ENCODE peak calls at places on chromosomes 13 and 19, in six cellular contexts. M is activated B cell treated with CpG ODN at 0.5 μM for 24 hours, E is neural crest cell, K is PC-3, N is AG04450, Y is neural progenitor cell. L is an unnamed sample.

GRCh38 chr13:41563501-41564001 is 106.2 kb downstream of the RGCC start:
- DNase-seq in M (no peak), E (no peak), K (peak), N (no peak), Y (no peak), L (no peak)

GRCh38 chr19:21604941-21605548 is 99.6 kb downstream of the ZNF429 start:
- DNase-seq in M (no peak), E (no peak), K (no peak), N (no peak), Y (no peak), L (no peak)

GRCh38 chr13:108728370-108728769 is 99.0 kb downstream of the MYO16 start:
- DNase-seq in M (no peak), E (no peak), K (peak), N (no peak), Y (peak), L (no peak)

GRCh38 chr19:5814847-5815246 is 10.0 kb downstream of the NRTN start:
- DNase-seq in M (no peak), E (no peak), K (no peak), N (no peak), Y (no peak), L (no peak)

GRCh38 chr13:85665286-85665685 is 133.9 kb downstream of the SLITRK6 start:
- DNase-seq in M (no peak), E (no peak), K (peak), N (peak), Y (no peak), L (no peak)

GRCh38 chr19:45800009-45800553 is 7.4 kb upstream of the DMWD start:
- DNase-seq in M (no peak), E (no peak), K (no peak), N (peak), Y (no peak), L (no peak)

GRCh38 chr13:113735194-113735593 is 23.8 kb upstream of the TMEM255B start:
- DNase-seq in M (no peak), E (no peak), K (no peak), N (no peak), Y (no peak), L (no peak)

GRCh38 chr13:113065406-113066141 is 40.0 kb upstream of the F7 start:
- DNase-seq in M (no peak), E (no peak), K (no peak), N (no peak), Y (no peak), L (no peak)

GRCh38 chr19:5948697-5949564 is 29.0 kb downstream of the RANBP3 start:
- DNase-seq in M (no peak), E (no peak), K (no peak), N (no peak), Y (no peak), L (no peak)

GRCh38 chr13:76025392-76025791 is 389.3 kb downstream of the LMO7 start:
- DNase-seq in M (no peak), E (no peak), K (no peak), N (no peak), Y (no peak), L (no peak)

GRCh38 chr19:7742575-7742974 is 4.8 kb downstream of the CD209 start:
- DNase-seq in M (peak), E (no peak), K (no peak), N (no peak), Y (no peak), L (no peak)

GRCh38 chr13:51444922-51445321 is 7.9 kb downstream of the INTS6 start:
- DNase-seq in M (no peak), E (no peak), K (peak), N (no peak), Y (no peak), L (no peak)

GRCh38 chr13:106100261-106100919 is 435.1 kb downstream of the EFNB2 start:
- DNase-seq in M (no peak), E (peak), K (peak), N (no peak), Y (peak), L (no peak)

GRCh38 chr19:32131037-32131436 is 214.4 kb upstream of the ZNF507 start:
- DNase-seq in M (no peak), E (no peak), K (no peak), N (no peak), Y (no peak), L (no peak)

GRCh38 chr13:95896302-95896701 is 156.9 kb downstream of the UGGT2 start:
- DNase-seq in M (no peak), E (no peak), K (peak), N (no peak), Y (no peak), L (no peak)

GRCh38 chr19:2659856-2660432 is 42.5 kb downstream of the GNG7 start:
- DNase-seq in M (no peak), E (no peak), K (no peak), N (no peak), Y (peak), L (no peak)

GRCh38 chr13:109785141-109785891 is 1.1 kb downstream of the IRS2 start:
- DNase-seq in M (peak), E (peak), K (peak), N (no peak), Y (peak), L (peak)

GRCh38 chr19:46015961-46016425 is 6.9 kb downstream of the PGLYRP1 start:
- DNase-seq in M (peak), E (no peak), K (no peak), N (no peak), Y (peak), L (no peak)

GRCh38 chr13:29457299-29457698 is 138.2 kb downstream of the SLC7A1 start:
- DNase-seq in M (no peak), E (no peak), K (peak), N (no peak), Y (no peak), L (no peak)

DNA sequence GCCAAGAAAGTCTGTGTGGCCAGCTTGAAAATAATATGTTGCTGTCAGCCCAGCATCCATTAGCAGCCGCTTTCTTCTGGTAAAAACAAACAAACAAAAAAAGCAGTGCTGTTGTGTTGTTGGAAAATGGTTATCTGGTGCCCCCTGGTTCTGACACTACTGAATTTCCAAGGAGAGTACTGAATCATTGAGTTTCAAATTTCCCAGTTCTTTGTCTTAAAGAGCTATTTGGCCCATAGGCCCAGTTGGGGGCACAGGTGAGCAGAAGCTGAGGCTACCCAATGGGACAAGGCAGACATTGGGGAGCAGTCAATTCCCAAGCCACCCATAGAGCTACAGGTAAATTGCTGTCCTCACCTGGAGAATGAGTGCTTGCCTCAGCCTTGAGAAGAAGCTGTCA is 995.9 kb downstream of the UQCRFS1 start:
- DNase-seq in M (no peak), E (no peak), K (no peak), N (no peak), Y (peak), L (no peak)
- TF ChIP-seq CTCF in M (no peak), E (peak), K (no peak), N (no peak), Y (peak), L (no peak)

GRCh38 chr13:45208132-45208531 is 7.3 kb upstream of the KCTD4 start:
- DNase-seq in M (no peak), E (no peak), K (no peak), N (no peak), Y (no peak), L (no peak)

GRCh38 chr13:45206340-45206739 is 5.5 kb upstream of the KCTD4 start:
- DNase-seq in M (no peak), E (no peak), K (peak), N (peak), Y (no peak), L (no peak)

GRCh38 chr13:45207319-45207718 is 6.5 kb upstream of the KCTD4 start:
- DNase-seq in M (no peak), E (no peak), K (no peak), N (no peak), Y (no peak), L (no peak)

GRCh38 chr13:45209229-45209628 is 8.4 kb upstream of the KCTD4 start:
- DNase-seq in M (no peak), E (no peak), K (peak), N (no peak), Y (no peak), L (no peak)

GRCh38 chr13:45205124-45205523 is 4.3 kb upstream of the KCTD4 start:
- DNase-seq in M (no peak), E (no peak), K (no peak), N (no peak), Y (no peak), L (no peak)
- TF ChIP-seq CTCF in M (no peak), E (no peak), K (no peak), N (no peak), Y (no peak), L (no peak)

GRCh38 chr19:18278521-18279265 is 2.7 kb downstream of the JUND start:
- DNase-seq in M (no peak), E (no peak), K (no peak), N (no peak), Y (no peak), L (no peak)
- TF ChIP-seq CTCF in M (no peak), E (peak), K (peak), N (peak), Y (peak), L (no peak)

GRCh38 chr13:44972956-44973581 is 16.2 kb downstream of the NUFIP1 start:
- DNase-seq in M (no peak), E (no peak), K (peak), N (no peak), Y (peak), L (no peak)
- TF ChIP-seq CTCF in M (no peak), E (peak), K (peak), N (peak), Y (peak), L (peak)

GRCh38 chr19:54180691-54181091 is 7.7 kb upstream of the TMC4 start:
- DNase-seq in M (no peak), E (no peak), K (peak), N (no peak), Y (no peak), L (no peak)

GRCh38 chr19:54183431-54183830 is 5.9 kb downstream of the MBOAT7 start:
- DNase-seq in M (no peak), E (no peak), K (no peak), N (no peak), Y (no peak), L (no peak)

GRCh38 chr19:54179921-54180452 is 7.0 kb upstream of the TMC4 start:
- DNase-seq in M (no peak), E (peak), K (peak), N (no peak), Y (peak), L (no peak)

GRCh38 chr19:54178581-54179261 is 5.8 kb upstream of the TMC4 start:
- DNase-seq in M (no peak), E (no peak), K (peak), N (no peak), Y (peak), L (no peak)

DNA sequence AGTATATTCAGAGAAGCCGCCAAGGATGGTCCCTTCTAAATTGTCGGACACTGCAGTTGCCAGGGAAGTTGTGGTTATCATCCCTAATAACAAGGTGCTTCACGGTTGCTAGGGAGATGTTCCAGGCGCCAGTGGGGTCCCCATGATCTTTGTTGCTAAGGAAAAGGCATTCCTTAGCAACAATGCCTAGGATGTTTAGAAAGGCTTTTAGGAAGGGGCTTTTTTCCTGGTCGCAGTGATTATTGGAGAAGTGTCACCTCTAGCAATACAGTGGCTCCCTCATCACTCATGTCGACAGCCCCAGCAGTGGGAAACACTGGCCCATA is 6.3 kb upstream of the TMC4 start:
- DNase-seq in M (no peak), E (no peak), K (peak), N (no peak), Y (no peak), L (no peak)
- TF ChIP-seq CTCF in M (no peak), E (no peak), K (no peak), N (no peak), Y (no peak), L (no peak)

GRCh38 chr13:46804391-46804815 is 7.4 kb upstream of the ESD start:
- DNase-seq in M (no peak), E (no peak), K (peak), N (peak), Y (no peak), L (no peak)
- TF ChIP-seq CTCF in M (no peak), E (no peak), K (no peak), N (no peak), Y (no peak), L (no peak)

GRCh38 chr13:80050252-80050651 is 290.7 kb downstream of the SPRY2 start:
- DNase-seq in M (no peak), E (no peak), K (no peak), N (no peak), Y (no peak), L (no peak)
- TF ChIP-seq CTCF in M (no peak), E (no peak), K (no peak), N (no peak), Y (no peak), L (no peak)

GRCh38 chr13:100827489-100828000 is 152.9 kb upstream of the TMTC4 start:
- DNase-seq in M (no peak), E (no peak), K (peak), N (no peak), Y (no peak), L (no peak)

GRCh38 chr13:100826441-100826840 is 151.8 kb upstream of the TMTC4 start:
- DNase-seq in M (no peak), E (no peak), K (no peak), N (no peak), Y (no peak), L (no peak)

GRCh38 chr13:100833427-100833826 is 158.8 kb upstream of the TMTC4 start:
- DNase-seq in M (no peak), E (no peak), K (no peak), N (no peak), Y (no peak), L (no peak)

GRCh38 chr13:100825551-100825950 is 151.0 kb upstream of the TMTC4 start:
- DNase-seq in M (no peak), E (no peak), K (peak), N (no peak), Y (no peak), L (no peak)

DNA sequence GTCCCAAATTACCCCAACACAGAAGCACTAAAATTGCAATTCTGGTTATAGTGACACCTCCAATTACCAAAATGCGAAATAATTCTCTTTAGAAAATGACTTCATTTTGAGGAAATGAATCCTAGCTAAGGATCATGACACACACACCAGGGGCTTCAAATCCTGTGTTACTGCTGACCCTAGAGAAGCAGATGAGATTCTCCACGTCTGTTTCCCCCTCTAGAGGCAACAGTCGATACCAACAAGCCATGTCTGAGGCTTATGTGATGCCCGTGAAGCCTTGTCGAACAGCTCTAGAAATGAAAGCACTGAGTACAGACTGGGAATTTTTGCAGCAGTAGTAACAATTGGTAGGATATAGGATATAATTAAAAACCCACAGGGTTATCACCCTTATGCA is 153.6 kb upstream of the TMTC4 start:
- DNase-seq in M (no peak), E (no peak), K (no peak), N (no peak), Y (peak), L (no peak)
- TF ChIP-seq CTCF in M (no peak), E (peak), K (peak), N (peak), Y (peak), L (no peak)

L was measured in mesothelial cell of epicardium.